ENCODE peak calls at places on chromosomes 5 and 9, in eight cellular contexts. O is HCT116, C is neural progenitor cell, N is coronary artery, B is stomach, Q is cardiac fibroblast, Y is left ventricle myocardium inferior, I is HepG2. S is an unnamed sample.

GRCh38 chr9:78031826-78032598 is 401 bp upstream of the GNAQ start:
- DNase-seq in C (peak), Q (peak), I (peak), N (peak), B (peak), Y (peak), O (peak), S (peak)

GRCh38 chr9:126617740-126618133 is 4.0 kb downstream of the LMX1B start:
- DNase-seq in O (no peak), I (no peak), Q (no peak), N (no peak), C (no peak), B (no peak), Y (no peak), S (no peak)

GRCh38 chr5:88885043-88885442 is 2.1 kb upstream of the MEF2C start:
- DNase-seq in C (no peak), O (no peak), N (no peak), Q (no peak), I (no peak), B (no peak), Y (no peak), S (no peak)

GRCh38 chr9:133935328-133936040 is 56.6 kb downstream of the VAV2 start:
- DNase-seq in B (peak), O (no peak), C (no peak), I (no peak), Y (peak), Q (peak), N (no peak), S (peak)

GRCh38 chr9:124696101-124696500 is 75.0 kb downstream of the NR6A1 start:
- DNase-seq in C (peak), Y (no peak), O (no peak), Q (peak), B (no peak), I (peak), N (no peak), S (peak)

GRCh38 chr5:93915142-93915553 is 173.7 kb upstream of the POU5F2 start:
- DNase-seq in Q (peak), I (peak), C (peak), Y (no peak), N (no peak), B (no peak), O (peak), S (peak)

GRCh38 chr9:33272061-33272460 is 7.2 kb downstream of the CHMP5 start:
- DNase-seq in N (no peak), O (no peak), Q (no peak), Y (no peak), I (no peak), B (no peak), C (no peak), S (no peak)

GRCh38 chr9:122498883-122499288 is 11.7 kb upstream of the OR1J2 start:
- DNase-seq in Y (no peak), O (peak), N (no peak), B (no peak), I (peak), Q (peak), C (peak), S (peak)

GRCh38 chr9:135079676-135080075 is 7.8 kb upstream of the OLFM1 start:
- DNase-seq in I (no peak), O (no peak), N (peak), Q (no peak), Y (no peak), B (peak), C (no peak), S (no peak)

GRCh38 chr9:135241381-135242380 is 154.2 kb downstream of the OLFM1 start:
- DNase-seq in B (no peak), C (peak), I (no peak), N (no peak), Q (no peak), Y (no peak), O (no peak), S (no peak)

GRCh38 chr5:515273-515836 is 8.9 kb downstream of the SLC9A3 start:
- DNase-seq in Q (no peak), C (no peak), O (no peak), B (no peak), Y (no peak), I (no peak), N (no peak), S (no peak)

GRCh38 chr5:17127743-17128231 is 89.6 kb upstream of the BASP1 start:
- DNase-seq in N (no peak), O (no peak), Y (no peak), B (no peak), C (no peak), Q (peak), I (no peak), S (peak)

GRCh38 chr5:127746756-127747155 is 43.6 kb downstream of the CCDC192 start:
- DNase-seq in Y (no peak), I (no peak), N (no peak), Q (peak), O (peak), C (no peak), B (no peak), S (peak)

GRCh38 chr5:2591777-2592453 is 159.6 kb downstream of the IRX2 start:
- DNase-seq in Y (no peak), N (no peak), C (peak), B (no peak), O (no peak), I (no peak), Q (no peak), S (no peak)

GRCh38 chr5:82939326-82939725 is 137.9 kb downstream of the TMEM167A start:
- DNase-seq in I (no peak), Y (no peak), Q (no peak), O (no peak), B (no peak), C (no peak), N (no peak), S (no peak)

GRCh38 chr9:20990867-20991266 is 40.6 kb downstream of the HACD4 start:
- DNase-seq in N (no peak), I (no peak), O (no peak), Y (no peak), C (no peak), Q (no peak), B (no peak), S (peak)

GRCh38 chr5:87263498-87263897 is 4.2 kb upstream of the RASA1 start:
- DNase-seq in B (no peak), Y (no peak), N (no peak), I (no peak), O (no peak), C (no peak), Q (no peak), S (no peak)

GRCh38 chr5:165321912-165322311 is 1816.5 kb downstream of the MAT2B start:
- DNase-seq in I (no peak), C (no peak), Q (peak), B (no peak), O (no peak), Y (no peak), N (no peak), S (peak)

GRCh38 chr5:173327084-173327947 is 898 bp downstream of the STC2 start:
- DNase-seq in B (no peak), N (no peak), I (no peak), O (no peak), C (peak), Y (no peak), Q (peak), S (peak)

GRCh38 chr5:6722015-6722414 is 8.8 kb downstream of the TENT4A start:
- DNase-seq in Y (no peak), C (no peak), N (peak), I (no peak), O (no peak), B (no peak), Q (peak), S (peak)

GRCh38 chr9:69515810-69516209 is 156.4 kb downstream of the APBA1 start:
- DNase-seq in Y (no peak), I (no peak), B (no peak), C (no peak), N (no peak), Q (no peak), O (no peak), S (no peak)

GRCh38 chr9:110443146-110443877 is 105.6 kb upstream of the TXNDC8 start:
- DNase-seq in Q (peak), Y (no peak), O (no peak), N (no peak), I (peak), C (no peak), B (no peak), S (peak)

GRCh38 chr5:141373673-141374317 is at the start of gene PCDHGA6:
- DNase-seq in C (no peak), I (no peak), O (no peak), Q (peak), N (no peak), B (no peak), Y (no peak), S (peak)

GRCh38 chr5:62077823-62078550 is 228.0 kb upstream of the KIF2A start:
- DNase-seq in B (no peak), O (no peak), C (no peak), Q (no peak), Y (no peak), I (no peak), N (no peak), S (no peak)
- H3K4me3 ChIP-seq in B (no peak), O (no peak), C (no peak), Q (no peak), Y (no peak), I (no peak), N (no peak), S (no peak)

DNA sequence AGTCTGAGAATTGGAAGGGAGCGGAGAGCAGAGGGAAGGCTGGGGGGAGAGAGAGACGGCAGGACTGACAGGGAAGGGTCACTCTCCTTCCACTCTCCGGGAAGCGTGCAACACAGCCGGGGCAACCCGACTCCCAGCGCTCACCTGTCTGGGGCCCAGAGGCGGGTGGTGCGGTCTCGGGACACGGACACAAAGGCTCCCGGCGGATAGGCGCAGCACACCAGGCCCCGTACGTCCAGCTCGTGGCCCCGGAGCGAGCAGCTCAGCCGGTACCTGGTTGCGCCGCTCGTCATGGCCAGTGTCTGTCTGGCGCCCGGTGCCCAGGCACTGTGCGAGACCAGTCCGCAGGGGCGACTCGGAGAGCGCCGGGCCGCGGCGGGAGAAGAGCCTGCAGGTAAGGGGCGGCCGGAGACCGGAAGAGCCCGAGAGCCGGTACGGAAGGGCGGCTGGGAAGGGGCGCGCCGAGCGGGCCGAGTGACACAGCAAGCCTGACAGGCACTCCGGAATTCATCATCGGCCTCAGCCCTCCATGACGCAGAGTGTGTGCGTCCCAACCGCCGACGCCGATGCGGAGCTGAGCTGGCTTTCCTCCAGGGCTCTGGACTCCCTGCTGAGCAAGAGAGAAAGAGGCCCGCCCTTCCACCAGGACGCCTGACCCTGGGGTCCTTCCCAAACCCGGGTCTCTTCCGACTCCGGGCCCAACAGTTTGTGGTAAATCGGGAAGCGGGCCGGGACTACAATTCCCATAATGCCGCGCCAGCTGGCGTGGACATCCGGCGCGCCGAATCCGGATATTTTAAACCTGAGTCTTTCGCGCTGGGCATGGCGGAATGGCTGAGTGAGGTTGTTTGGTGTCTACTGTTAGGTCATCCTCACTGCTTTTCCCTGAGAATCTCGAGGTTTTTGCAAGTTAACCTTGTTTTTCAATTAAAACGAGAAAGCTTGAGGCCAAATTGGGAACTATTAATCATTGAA is at the start of gene PLAA:
- DNase-seq in O (peak), Q (peak), N (peak), B (peak), C (peak), I (peak), Y (peak), S (peak)
- TF ChIP-seq CTCF in O (no peak), Q (no peak), N (no peak), B (peak), C (peak), I (peak), Y (peak), S (no peak)

DNA sequence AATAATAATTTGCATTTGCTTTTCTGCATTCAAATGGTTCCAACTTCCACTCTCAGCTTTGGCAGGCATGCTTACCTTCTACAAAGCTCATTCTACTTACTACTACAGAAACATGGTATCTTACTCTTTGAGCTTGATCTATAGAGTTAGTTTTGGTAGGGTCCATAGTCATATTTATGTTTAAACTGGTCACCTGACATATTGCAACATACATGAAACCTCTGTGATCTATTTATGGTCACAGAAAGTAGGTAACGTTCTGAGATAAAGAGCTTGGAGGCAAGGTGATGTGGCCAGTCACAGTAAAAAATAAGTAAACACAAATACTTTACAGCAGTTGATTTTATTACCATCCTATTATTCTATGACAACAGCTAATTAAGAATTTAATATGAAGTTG is 2.8 kb downstream of the NREP start:
- DNase-seq in Y (no peak), I (peak), Q (no peak), N (no peak), O (no peak), B (no peak), C (no peak), S (no peak)
- H3K4me3 ChIP-seq in Y (peak), I (no peak), Q (no peak), N (no peak), O (no peak), B (no peak), C (peak), S (peak)

DNA sequence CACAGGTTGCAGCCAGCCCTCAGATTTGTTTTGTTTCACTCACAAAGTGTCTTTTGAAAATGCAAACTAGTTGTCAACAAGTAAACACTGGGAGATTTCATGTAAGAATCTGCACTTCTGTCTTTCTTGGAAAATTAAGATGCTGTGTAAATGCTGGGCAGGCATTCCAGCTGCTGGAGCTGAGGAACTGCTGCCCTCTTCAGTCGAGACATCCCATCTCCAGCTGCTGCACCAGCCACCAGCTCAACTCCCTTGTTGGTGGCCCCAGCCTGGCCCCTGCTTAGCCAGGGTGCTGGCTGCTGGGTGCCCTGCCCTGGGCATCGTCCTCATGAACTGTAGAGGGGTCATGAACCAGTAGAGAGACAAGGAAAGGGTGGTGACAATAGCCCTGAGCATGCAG is 33.1 kb upstream of the AFAP1L1 start:
- DNase-seq in C (no peak), O (no peak), B (no peak), N (no peak), Q (peak), Y (no peak), I (no peak), S (peak)
- TF ChIP-seq CTCF in C (peak), O (no peak), B (no peak), N (no peak), Q (no peak), Y (peak), I (peak), S (peak)

GRCh38 chr9:127873886-127874285 is 3.6 kb downstream of the AK1 start:
- DNase-seq in I (no peak), C (no peak), B (peak), O (no peak), Q (peak), Y (peak), N (peak), S (no peak)
- H3K4me3 ChIP-seq in I (no peak), C (no peak), B (no peak), O (no peak), Q (no peak), Y (peak), N (peak), S (no peak)

GRCh38 chr9:120902824-120903608 is 23.6 kb downstream of the TRAF1 start:
- DNase-seq in C (no peak), N (no peak), I (no peak), Y (no peak), B (no peak), O (no peak), Q (no peak), S (no peak)
- TF ChIP-seq CTCF in C (no peak), N (no peak), I (no peak), Y (no peak), B (no peak), O (no peak), Q (no peak), S (no peak)

GRCh38 chr9:99055384-99055783 is 49.5 kb upstream of the TGFBR1 start:
- DNase-seq in Q (no peak), I (peak), O (no peak), N (no peak), B (no peak), C (no peak), Y (no peak), S (no peak)

GRCh38 chr9:99059074-99059894 is 45.6 kb upstream of the TGFBR1 start:
- DNase-seq in Y (peak), O (no peak), N (no peak), I (no peak), C (no peak), Q (no peak), B (no peak), S (no peak)

GRCh38 chr9:99057665-99058625 is 47.0 kb upstream of the TGFBR1 start:
- DNase-seq in C (no peak), N (no peak), I (no peak), B (peak), O (no peak), Q (peak), Y (no peak), S (peak)

GRCh38 chr9:99056186-99056585 is 48.7 kb upstream of the TGFBR1 start:
- DNase-seq in Q (no peak), C (no peak), O (no peak), I (no peak), N (no peak), B (no peak), Y (no peak), S (no peak)

GRCh38 chr9:99056876-99057664 is 47.8 kb upstream of the TGFBR1 start:
- DNase-seq in Y (no peak), Q (peak), O (no peak), B (no peak), N (no peak), C (no peak), I (no peak), S (peak)
- H3K4me3 ChIP-seq in Y (no peak), Q (no peak), O (no peak), B (no peak), N (no peak), C (no peak), I (no peak), S (no peak)

DNA sequence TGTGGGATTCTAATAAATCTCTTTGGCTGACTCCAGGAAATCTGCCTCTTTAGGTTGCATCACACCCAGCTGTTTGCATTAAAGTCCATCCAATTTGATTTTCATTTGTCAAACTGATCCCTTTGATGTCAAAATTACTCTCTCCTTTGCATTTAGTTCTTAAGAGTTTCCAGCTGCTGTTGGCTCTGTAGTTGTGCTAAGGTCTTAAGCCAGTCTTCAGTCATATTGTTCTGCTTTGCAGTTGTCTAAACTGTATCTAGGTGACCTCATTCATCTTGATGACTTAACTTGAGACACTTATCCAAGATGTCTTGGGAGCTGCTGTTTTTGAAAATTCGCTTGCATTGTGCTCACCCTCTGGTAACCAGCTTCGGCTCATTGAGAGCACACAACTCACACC is 386.9 kb upstream of the TLE4 start:
- DNase-seq in Y (no peak), N (no peak), C (no peak), I (no peak), O (no peak), Q (no peak), B (no peak), S (no peak)
- TF ChIP-seq CTCF in Y (no peak), N (no peak), C (no peak), I (no peak), O (no peak), Q (no peak), B (no peak), S (no peak)